ENCODE peak calls at places on chromosomes 4 and X, in ten cellular contexts. Z is lung; I is Panc1; W is K562; M is psoas muscle; N is prostate gland; U is stomach; X is thoracic aorta; Q is CD4-positive, CD25-positive, alpha-beta regulatory T cell; V is upper lobe of right lung. J is an unnamed sample. For H3K36me3, the result is how much of the 10 kb centered on the place peaks cover.

GRCh38 chr4:101306225-101306624 is 41.1 kb downstream of the PPP3CA start:
- DNase-seq in U (no peak), Z (peak), W (no peak), V (peak), X (no peak), N (no peak), M (no peak), I (no peak), Q (no peak), J (no peak)

GRCh38 chr4:128665514-128665913 is 144.0 kb upstream of the JADE1 start:
- DNase-seq in X (no peak), U (no peak), N (no peak), W (no peak), I (no peak), M (no peak), V (no peak), Z (no peak), Q (no peak), J (no peak)

GRCh38 chr4:174154455-174154854 is 129.0 kb downstream of the FBXO8 start:
- DNase-seq in X (no peak), N (no peak), V (no peak), U (no peak), W (peak), M (no peak), Q (no peak), I (no peak), Z (no peak), J (no peak)

GRCh38 chr4:148065069-148065468 is 333.2 kb downstream of the ARHGAP10 start:
- DNase-seq in X (no peak), I (no peak), N (no peak), U (no peak), Q (no peak), V (no peak), Z (no peak), W (no peak), M (no peak), J (no peak)

GRCh38 chr4:83231620-83232056 is 53.0 kb downstream of the COQ2 start:
- DNase-seq in M (no peak), I (no peak), N (no peak), V (no peak), U (no peak), W (no peak), Q (peak), Z (no peak), X (no peak), J (no peak)

GRCh38 chr4:181745933-181746627 is 497.1 kb upstream of the TENM3 start:
- DNase-seq in Z (no peak), X (no peak), U (no peak), I (no peak), M (no peak), Q (no peak), N (no peak), W (no peak), V (no peak), J (no peak)

GRCh38 chr4:103664676-103665075 is 55.1 kb downstream of the TACR3 start:
- DNase-seq in W (no peak), Z (no peak), N (no peak), I (no peak), M (no peak), Q (no peak), U (no peak), V (no peak), X (no peak), J (no peak)

GRCh38 chrX:133776072-133776471 is 209.3 kb downstream of the GPC3 start:
- DNase-seq in M (no peak), U (peak), X (no peak), Z (no peak), I (no peak), N (no peak), Q (peak), W (peak), V (peak), J (no peak)

GRCh38 chrX:150961631-150962030 is 21.5 kb upstream of the HMGB3 start:
- DNase-seq in N (no peak), U (no peak), Z (no peak), I (no peak), M (no peak), V (no peak), X (no peak), Q (no peak), W (no peak), J (no peak)

GRCh38 chrX:118360429-118361125 is 14.7 kb downstream of the WDR44 start:
- DNase-seq in M (no peak), Z (no peak), I (no peak), Q (no peak), X (no peak), W (no peak), V (no peak), N (no peak), U (no peak), J (no peak)

GRCh38 chr4:3499710-3500109 is 32.5 kb downstream of the LRPAP1 start:
- DNase-seq in V (no peak), I (no peak), M (no peak), Z (no peak), U (no peak), N (no peak), Q (no peak), X (no peak), W (no peak), J (no peak)

GRCh38 chrX:74536142-74537010 is 78.0 kb downstream of the RLIM start:
- DNase-seq in Q (peak), W (peak), U (peak), M (peak), N (peak), V (peak), I (no peak), Z (peak), X (peak), J (peak)

GRCh38 chr4:144509088-144509854 is 136.7 kb upstream of the HHIP start:
- DNase-seq in M (no peak), V (no peak), U (no peak), N (no peak), I (no peak), Q (no peak), W (no peak), Z (no peak), X (no peak), J (no peak)

GRCh38 chr4:108311313-108311712 is 142.6 kb upstream of the LEF1 start:
- DNase-seq in Q (no peak), X (no peak), I (no peak), Z (no peak), U (no peak), V (no peak), W (no peak), M (no peak), N (no peak), J (no peak)

GRCh38 chr4:128653514-128654420 is 155.7 kb upstream of the JADE1 start:
- DNase-seq in V (no peak), Z (peak), W (no peak), M (no peak), U (no peak), I (no peak), Q (no peak), X (no peak), N (peak), J (no peak)

GRCh38 chr4:21888195-21888976 is 60.2 kb downstream of the KCNIP4 start:
- DNase-seq in W (no peak), U (no peak), N (no peak), M (no peak), Z (no peak), X (no peak), Q (no peak), V (no peak), I (no peak), J (no peak)

GRCh38 chr4:21885770-21886169 is 62.8 kb downstream of the KCNIP4 start:
- DNase-seq in Q (no peak), W (no peak), M (no peak), Z (no peak), U (no peak), I (no peak), V (no peak), X (no peak), N (no peak), J (no peak)

GRCh38 chr4:1299301-1299860 is 9.7 kb downstream of the MAEA start:
- DNase-seq in N (no peak), I (no peak), W (no peak), Q (no peak), U (no peak), Z (no peak), V (peak), M (peak), X (no peak), J (peak)

GRCh38 chr4:1296324-1297022 is 6.8 kb downstream of the MAEA start:
- DNase-seq in Z (no peak), V (no peak), U (no peak), W (no peak), Q (no peak), M (peak), I (no peak), N (no peak), X (no peak), J (peak)

GRCh38 chr4:1298461-1298860 is 8.8 kb downstream of the MAEA start:
- DNase-seq in M (no peak), W (no peak), Z (no peak), N (no peak), V (peak), I (no peak), X (no peak), Q (no peak), U (no peak), J (no peak)

GRCh38 chr4:1297023-1297395 is 7.3 kb downstream of the MAEA start:
- DNase-seq in W (no peak), N (no peak), Q (no peak), V (no peak), Z (no peak), M (peak), X (no peak), I (no peak), U (no peak), J (peak)

DNA sequence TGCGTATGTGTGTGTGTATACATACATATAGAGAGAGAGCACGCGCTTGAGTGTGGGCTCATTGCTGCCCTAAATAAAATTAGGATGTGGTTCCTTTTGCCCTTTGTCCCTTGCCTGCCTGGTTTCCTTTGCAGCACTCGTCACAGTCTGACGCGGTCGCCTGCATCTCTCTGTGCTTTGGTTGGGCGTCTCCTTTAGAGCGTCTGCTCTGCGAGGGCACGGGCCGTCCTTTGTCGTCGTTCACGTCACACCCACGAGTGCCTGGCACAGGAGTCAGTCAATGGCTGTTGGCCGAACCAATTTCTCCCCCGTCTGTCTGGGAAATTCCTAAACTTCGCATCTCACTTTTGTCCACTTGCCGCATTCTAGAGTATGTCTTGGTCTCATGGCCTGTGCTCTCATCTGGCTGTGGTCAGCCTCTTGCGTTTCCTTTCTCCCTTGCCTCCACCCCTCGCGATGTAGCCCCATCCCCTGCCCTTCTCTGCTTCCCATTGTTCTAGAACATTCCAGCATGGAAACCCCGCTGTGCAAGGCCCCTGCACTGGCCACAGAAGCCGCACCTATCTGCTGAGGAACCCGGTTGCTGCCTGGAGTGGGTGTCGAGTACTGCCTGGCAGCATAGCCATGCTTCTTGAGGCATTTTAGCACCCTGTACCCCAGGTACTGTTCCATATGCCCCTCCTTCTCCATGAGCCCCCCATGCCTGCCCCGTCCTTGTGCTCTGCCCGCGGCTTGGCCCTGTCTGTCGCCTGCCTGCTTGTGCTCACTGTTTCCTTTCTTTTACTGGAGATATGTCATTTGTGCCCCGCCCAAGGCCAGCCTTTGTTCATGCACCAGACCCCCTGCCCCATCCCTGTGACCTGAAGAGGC is 8.0 kb downstream of the MAEA start:
- DNase-seq in N (no peak), W (no peak), I (no peak), M (peak), U (no peak), Z (no peak), V (peak), X (no peak), Q (no peak), J (no peak)
- H3K36me3 ChIP-seq in N (under half), W (half or more), I (under half), M (under half), U (half or more), Z (under half), V (under half), X (under half), Q (half or more), J (under half)

DNA sequence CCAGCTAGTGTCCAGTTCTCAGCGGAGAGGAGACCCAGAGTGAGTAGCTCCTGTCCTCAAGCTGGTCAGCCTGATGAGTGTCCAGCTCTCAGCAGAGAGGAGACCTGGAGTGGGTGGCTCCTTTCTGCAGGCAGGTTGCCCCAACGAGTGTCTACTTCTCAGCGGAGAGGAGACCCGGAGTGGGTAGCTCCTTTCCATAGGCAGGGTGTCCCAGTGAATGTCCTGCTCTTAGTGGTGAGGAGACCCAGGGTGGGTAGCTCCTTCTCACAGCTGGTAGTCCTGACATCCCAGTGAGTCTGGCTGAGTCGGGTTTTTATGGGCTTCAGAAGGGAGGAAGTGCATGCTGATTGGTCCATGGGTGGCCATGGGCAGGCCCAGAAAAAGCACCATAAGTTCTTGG is 55.7 kb upstream of the NUDT6 start:
- DNase-seq in N (no peak), X (no peak), W (peak), I (no peak), V (no peak), Q (no peak), Z (no peak), U (no peak), M (no peak), J (no peak)
- H3K36me3 ChIP-seq in N (under half), X (under half), W (half or more), I (under half), V (under half), Q (under half), Z (under half), U (half or more), M (under half), J (under half)

DNA sequence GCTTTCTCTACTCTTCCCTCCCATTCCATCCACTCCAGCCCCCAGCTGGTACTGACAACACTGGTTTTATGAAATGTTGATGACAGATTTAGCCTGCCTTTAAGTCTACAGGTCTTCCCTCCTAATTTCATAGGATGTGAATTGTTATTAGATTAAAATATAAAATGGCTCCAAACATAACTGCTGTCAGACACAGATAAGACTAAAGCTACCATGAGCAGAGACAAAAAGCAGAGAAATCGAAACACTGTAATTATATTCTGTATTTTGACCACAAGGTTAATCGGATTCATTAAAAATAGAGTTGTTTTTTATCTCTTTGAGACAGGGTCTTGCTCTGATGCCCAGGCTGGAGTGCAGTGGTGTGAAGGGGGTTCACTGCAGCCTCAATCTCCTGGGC is 28.3 kb downstream of the SEC24D start:
- DNase-seq in I (no peak), Q (no peak), M (no peak), X (no peak), Z (no peak), V (no peak), N (no peak), U (no peak), W (no peak), J (no peak)
- H3K36me3 ChIP-seq in I (under half), Q (half or more), M (half or more), X (under half), Z (under half), V (half or more), N (under half), U (half or more), W (under half), J (half or more)

GRCh38 chr4:123876122-123876521 is 479.5 kb downstream of the SPRY1 start:
- DNase-seq in X (no peak), Q (no peak), W (no peak), I (no peak), V (no peak), N (no peak), Z (no peak), U (no peak), M (no peak), J (no peak)

GRCh38 chr4:123874044-123874443 is 477.4 kb downstream of the SPRY1 start:
- DNase-seq in N (no peak), M (no peak), U (no peak), X (no peak), I (no peak), Q (no peak), V (no peak), Z (no peak), W (no peak), J (no peak)

GRCh38 chr4:123878976-123879375 is 482.4 kb downstream of the SPRY1 start:
- DNase-seq in W (no peak), Q (no peak), X (no peak), N (no peak), Z (no peak), I (no peak), V (no peak), U (no peak), M (no peak), J (no peak)

GRCh38 chr4:123877561-123877960 is 481.0 kb downstream of the SPRY1 start:
- DNase-seq in W (no peak), U (peak), Z (no peak), X (no peak), N (no peak), I (no peak), Q (no peak), M (no peak), V (no peak), J (no peak)

DNA sequence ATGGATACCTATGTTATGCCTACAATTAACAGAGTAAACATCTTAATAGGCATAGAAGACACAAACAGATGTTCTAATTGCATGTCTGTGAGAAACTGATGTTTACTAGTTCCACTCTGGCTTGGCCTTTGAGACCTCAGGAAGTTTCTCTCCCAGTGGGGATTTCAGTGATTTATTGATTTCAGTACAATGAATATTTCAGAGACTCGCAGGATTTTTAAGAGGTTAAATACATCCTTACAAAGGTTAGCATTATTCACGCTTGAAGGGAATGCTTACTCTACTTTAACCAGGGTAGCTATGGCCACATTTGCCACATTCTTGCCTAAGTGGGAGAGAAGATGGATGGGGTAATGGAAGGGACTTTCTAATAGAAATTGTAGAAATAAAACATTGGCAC is 480.0 kb downstream of the SPRY1 start:
- DNase-seq in X (no peak), Z (no peak), V (no peak), U (no peak), N (no peak), Q (no peak), M (no peak), I (no peak), W (no peak), J (no peak)
- H3K36me3 ChIP-seq in X (under half), Z (under half), V (under half), U (under half), N (under half), Q (under half), M (under half), I (under half), W (under half), J (under half)

DNA sequence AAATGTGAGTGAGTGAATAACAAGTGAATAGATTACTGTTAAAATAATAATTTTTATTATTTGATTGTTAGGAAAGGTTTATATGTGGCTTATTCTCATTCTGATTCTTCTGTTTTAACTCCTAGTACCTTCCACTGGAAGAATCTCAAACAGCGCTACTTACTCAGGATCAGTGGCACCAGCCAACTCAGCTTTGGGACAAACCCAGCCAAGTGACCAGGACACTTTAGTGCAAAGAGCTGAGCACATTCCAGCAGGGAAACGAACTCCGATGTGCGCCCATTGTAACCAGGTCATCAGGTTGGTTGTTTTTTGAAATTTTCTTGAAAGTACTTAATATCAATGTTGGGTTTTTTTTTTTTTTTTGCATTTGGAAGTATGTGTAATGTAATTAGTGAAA is 117.6 kb upstream of the BMPR1B start:
- DNase-seq in Z (no peak), N (no peak), U (no peak), Q (no peak), X (no peak), W (no peak), I (no peak), M (no peak), V (no peak), J (no peak)
- H3K36me3 ChIP-seq in Z (under half), N (under half), U (under half), Q (under half), X (under half), W (under half), I (under half), M (under half), V (under half), J (under half)